ENCODE peak calls at places on chromosomes 2 and 18, in four cellular contexts. I is heart left ventricle, B is fibroblast of the aortic adventitia, Z is GM12865. C is an unnamed sample.

GRCh38 chr2:1715184-1716012 is 28.9 kb downstream of the PXDN start:
- DNase-seq in I (peak), B (peak), Z (no peak), C (no peak)

GRCh38 chr2:196592912-196593881 is 46.3 kb upstream of the CCDC150 start:
- DNase-seq in Z (peak), B (peak), I (peak), C (peak)

GRCh38 chr2:239326831-239327535 is 73.8 kb downstream of the HDAC4 start:
- DNase-seq in Z (peak), B (no peak), I (no peak), C (peak)

GRCh38 chr18:8299054-8299708 is 310.1 kb upstream of the RAB12 start:
- DNase-seq in I (no peak), Z (no peak), B (no peak), C (no peak)

GRCh38 chr18:64539852-64540251 is 391.0 kb upstream of the LINC00305 start:
- DNase-seq in B (no peak), Z (no peak), I (no peak), C (no peak)

GRCh38 chr2:70675862-70676261 is 92.1 kb downstream of the ADD2 start:
- DNase-seq in Z (no peak), I (no peak), B (no peak), C (no peak)

GRCh38 chr2:234169676-234170075 is 119.2 kb downstream of the SPP2 start:
- DNase-seq in B (no peak), I (no peak), Z (no peak), C (no peak)

GRCh38 chr18:76686737-76687231 is 135.6 kb upstream of the ZNF236 start:
- DNase-seq in Z (peak), B (peak), I (peak), C (peak)

GRCh38 chr2:208062113-208062512 is 36.8 kb upstream of the PLEKHM3 start:
- DNase-seq in I (no peak), B (peak), Z (peak), C (no peak)
- TF ChIP-seq CTCF in I (peak), B (peak), Z (peak), C (no peak)

DNA sequence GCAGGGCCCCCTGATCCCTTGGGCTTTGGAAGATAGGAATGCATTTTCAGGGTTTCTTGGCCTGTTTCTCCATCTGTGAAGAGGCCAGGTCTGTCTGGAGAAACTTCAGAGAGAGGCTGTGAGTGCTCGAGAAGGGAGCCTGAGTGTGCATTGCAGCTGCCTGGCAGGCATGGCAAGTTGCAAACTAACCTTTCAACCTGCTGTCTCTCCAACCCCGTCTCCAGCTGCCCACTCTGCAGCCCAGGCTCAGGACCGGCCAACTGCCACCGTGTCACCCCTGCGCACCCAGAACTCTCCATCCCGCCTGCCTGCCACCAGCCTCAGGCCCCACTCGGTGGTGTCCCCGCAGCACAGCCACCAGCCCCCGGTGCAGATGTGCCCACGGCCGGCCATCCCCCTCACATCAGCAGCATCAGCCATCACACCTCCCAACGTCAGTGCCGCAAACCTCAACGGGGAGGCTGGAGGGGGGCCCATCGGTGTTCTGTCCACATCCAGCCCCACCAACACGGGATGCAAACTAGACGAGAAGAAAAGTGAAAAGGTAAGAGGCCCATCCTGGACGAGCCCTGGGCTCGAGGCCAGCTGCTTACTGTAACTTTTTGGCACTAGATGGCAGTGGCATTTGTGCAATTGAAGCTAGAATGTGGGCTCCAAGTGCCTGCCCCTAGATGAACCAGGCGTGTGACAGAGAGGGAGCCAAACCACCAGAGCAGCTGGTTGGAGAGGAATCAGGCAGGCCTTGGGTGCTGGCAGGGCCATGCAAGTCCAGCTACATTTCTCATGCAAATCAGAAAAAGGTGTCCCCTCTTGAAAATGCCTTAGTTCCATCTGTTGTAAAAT is 164.6 kb downstream of the SEPTIN10 start:
- DNase-seq in I (peak), Z (peak), B (peak), C (no peak)
- TF ChIP-seq CTCF in I (no peak), Z (peak), B (no peak), C (no peak)

DNA sequence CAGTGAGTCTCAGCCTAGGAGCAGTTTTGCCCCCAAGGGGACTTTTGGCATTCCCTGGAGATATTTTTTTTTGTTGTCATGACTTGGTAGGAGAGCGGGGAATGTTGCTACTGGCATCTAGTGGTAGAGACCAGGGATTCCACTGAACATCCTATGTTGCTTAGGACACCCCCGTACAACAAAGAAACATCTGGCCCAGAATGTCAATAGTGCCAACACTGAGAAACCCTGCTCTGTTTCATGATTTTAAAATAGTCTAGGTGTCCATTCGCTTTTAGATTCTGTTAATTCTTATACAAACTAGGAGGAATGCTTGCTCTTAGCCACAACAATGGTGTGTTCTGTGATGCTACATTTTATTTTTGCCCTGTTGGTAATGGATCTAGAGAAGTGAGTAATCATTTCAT is 225.8 kb upstream of the SIX3 start:
- DNase-seq in Z (peak), I (no peak), B (peak), C (no peak)
- TF ChIP-seq CTCF in Z (peak), I (peak), B (peak), C (peak)

GRCh38 chr2:46917628-46918027 is 2.0 kb upstream of the MCFD2 start:
- DNase-seq in I (no peak), Z (peak), B (no peak), C (peak)
- TF ChIP-seq CTCF in I (no peak), Z (no peak), B (no peak), C (no peak)

GRCh38 chr2:36461039-36461681 is 105.6 kb downstream of the CRIM1 start:
- DNase-seq in I (no peak), Z (peak), B (peak), C (no peak)

GRCh38 chr2:36458106-36458505 is 102.5 kb downstream of the CRIM1 start:
- DNase-seq in B (no peak), I (no peak), Z (no peak), C (no peak)

GRCh38 chr2:36462311-36462710 is 106.7 kb downstream of the CRIM1 start:
- DNase-seq in I (no peak), Z (no peak), B (no peak), C (no peak)

GRCh38 chr2:36456227-36456788 is 100.7 kb downstream of the CRIM1 start:
- DNase-seq in B (peak), I (peak), Z (no peak), C (no peak)

DNA sequence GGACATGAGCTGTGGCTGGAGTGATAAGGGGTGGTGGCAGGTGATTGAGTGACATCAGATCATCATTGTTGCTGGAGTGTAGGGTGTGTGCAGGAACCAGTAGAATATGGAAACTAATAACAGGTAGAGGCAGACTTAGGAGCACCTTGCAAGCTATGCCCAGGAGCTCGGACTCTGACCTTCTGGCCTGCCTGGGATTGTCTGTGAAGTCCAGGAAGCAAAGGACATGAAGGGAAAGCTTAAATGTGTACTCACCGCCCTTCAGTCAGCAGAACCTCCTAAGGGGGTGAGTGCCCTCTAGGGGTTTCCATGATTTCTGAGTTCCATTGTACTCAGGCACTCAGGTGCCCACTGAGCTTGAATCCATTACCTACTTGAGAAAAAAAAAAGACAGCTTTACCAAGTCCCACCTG is 104.2 kb downstream of the CRIM1 start:
- DNase-seq in Z (no peak), B (peak), I (no peak), C (no peak)
- TF ChIP-seq CTCF in Z (no peak), B (peak), I (peak), C (no peak)

GRCh38 chr2:187297806-187298205 is 150.2 kb downstream of the CALCRL start:
- DNase-seq in Z (no peak), I (no peak), B (no peak), C (no peak)

GRCh38 chr2:187302146-187302545 is 145.9 kb downstream of the CALCRL start:
- DNase-seq in I (no peak), Z (no peak), B (peak), C (no peak)

GRCh38 chr2:187302619-187303018 is 145.4 kb downstream of the CALCRL start:
- DNase-seq in Z (no peak), I (peak), B (peak), C (no peak)

GRCh38 chr2:187296869-187297268 is 151.2 kb downstream of the CALCRL start:
- DNase-seq in B (no peak), Z (no peak), I (no peak), C (no peak)

DNA sequence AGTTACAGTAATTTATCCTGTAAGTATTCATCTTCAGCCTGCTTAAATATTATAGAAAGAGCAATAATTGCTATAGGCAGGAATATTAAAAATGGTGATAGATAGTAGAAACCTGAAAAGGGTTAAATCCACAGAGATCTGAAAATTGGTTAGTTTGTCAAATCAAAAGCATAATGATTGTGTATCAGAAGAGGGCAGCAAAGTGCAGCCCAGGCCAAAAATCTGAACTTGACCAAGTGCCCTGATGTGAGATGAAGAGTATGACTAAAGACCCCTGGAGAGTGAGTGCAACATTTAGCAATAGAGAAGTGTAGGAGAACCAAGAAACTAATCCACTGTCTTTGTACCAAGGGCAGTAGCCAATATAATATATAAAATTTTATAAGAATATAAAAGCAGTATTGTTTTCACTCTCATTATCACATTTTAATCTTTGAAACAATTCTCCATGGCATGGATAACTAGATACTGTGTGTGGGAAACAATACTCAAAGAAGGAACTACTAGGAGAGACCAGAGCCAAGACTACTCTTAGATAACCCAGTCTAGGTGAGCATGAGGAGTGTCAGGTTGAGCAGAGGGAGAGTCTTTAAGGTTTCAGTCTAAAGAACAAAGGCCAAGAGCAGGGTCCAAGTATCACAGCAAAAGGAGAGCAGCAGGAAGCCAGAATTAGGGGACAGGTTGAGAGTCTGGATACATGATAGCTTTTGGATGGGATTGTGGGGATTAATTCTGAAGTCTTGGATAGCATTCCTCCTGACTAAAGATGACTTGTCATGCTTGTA is 148.7 kb downstream of the CALCRL start:
- DNase-seq in Z (peak), I (no peak), B (peak), C (peak)
- TF ChIP-seq CTCF in Z (peak), I (peak), B (peak), C (peak)

GRCh38 chr2:174333502-174334277 is 1.1 kb upstream of the SP9 start:
- DNase-seq in Z (no peak), I (no peak), B (no peak), C (peak)

GRCh38 chr2:174335605-174336402 is 1.1 kb downstream of the SP9 start:
- DNase-seq in B (no peak), Z (no peak), I (no peak), C (peak)

GRCh38 chr2:174333017-174333501 is 1.7 kb upstream of the SP9 start:
- DNase-seq in I (no peak), B (no peak), Z (no peak), C (no peak)

GRCh38 chr2:174334781-174335604 is at the start of gene SP9:
- DNase-seq in B (no peak), Z (no peak), I (no peak), C (peak)

GRCh38 chr2:174334278-174334715 is 457 bp upstream of the SP9 start:
- DNase-seq in B (no peak), I (no peak), Z (no peak), C (no peak)
- TF ChIP-seq CTCF in B (no peak), I (no peak), Z (no peak), C (no peak)

GRCh38 chr2:170404846-170405245 is 226.9 kb downstream of the MYO3B start:
- DNase-seq in B (no peak), Z (no peak), I (no peak), C (no peak)

GRCh38 chr2:170405326-170405725 is 227.4 kb downstream of the MYO3B start:
- DNase-seq in B (no peak), I (no peak), Z (no peak), C (no peak)

GRCh38 chr2:170411660-170412059 is 233.7 kb downstream of the MYO3B start:
- DNase-seq in I (no peak), B (no peak), Z (no peak), C (no peak)

GRCh38 chr2:170409164-170409535 is 231.2 kb downstream of the MYO3B start:
- DNase-seq in I (peak), B (peak), Z (peak), C (peak)

DNA sequence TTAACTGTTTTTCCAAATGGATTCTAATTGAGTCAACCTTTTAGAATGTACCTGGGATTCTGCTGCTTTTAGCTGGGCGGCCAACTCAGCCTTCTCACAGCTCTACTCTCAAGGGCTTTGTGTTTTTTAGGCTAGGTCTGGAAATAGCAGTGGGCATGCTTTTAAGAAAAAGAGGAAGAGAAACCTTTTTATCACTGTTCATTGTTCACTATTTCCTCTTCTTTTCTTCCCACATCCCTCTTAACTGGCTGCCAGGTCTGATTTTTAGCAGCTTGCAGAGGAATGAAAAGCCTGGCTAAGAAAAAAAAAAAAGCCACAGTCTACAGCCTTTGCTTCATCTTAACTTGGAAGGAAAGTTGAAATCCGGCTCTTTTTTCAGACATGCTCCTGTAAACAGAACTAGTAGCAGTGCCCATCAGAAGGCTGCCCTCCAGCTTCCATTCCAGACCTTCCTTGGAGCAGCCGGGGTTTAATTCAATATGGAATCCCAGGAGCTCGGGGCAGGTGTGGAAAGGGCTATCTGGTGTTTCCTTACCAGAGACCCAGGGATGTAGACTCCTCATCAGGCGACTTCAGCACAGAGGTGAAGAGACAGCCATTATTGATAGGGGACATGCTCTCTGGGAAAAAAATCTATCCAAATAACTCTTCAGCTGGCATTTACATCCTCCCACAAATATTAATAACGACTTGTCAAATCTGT is 230.7 kb downstream of the MYO3B start:
- DNase-seq in B (no peak), I (no peak), Z (peak), C (no peak)
- TF ChIP-seq CTCF in B (no peak), I (no peak), Z (no peak), C (no peak)

C was measured in GM13976.